ENCODE peak calls at places on chromosomes 1 and 21, in nine cellular contexts. One of them, this sample, is unnamed. For H3K4me1, the result is how much of the 10 kb centered on the place peaks cover.

GRCh38 chr1:116474921-116475849 is 95.6 kb downstream of the CD58 start:
- DNase-seq in heart left ventricle: peak
- DNase-seq in astrocyte: no peak
- DNase-seq in CD8-positive, alpha-beta T cell: no peak
- DNase-seq in stomach: peak
- DNase-seq in A549: peak
- DNase-seq in psoas muscle: peak
- DNase-seq in mucosa of descending colon: peak
- DNase-seq in GM12878: no peak
- DNase-seq in this sample: no peak

GRCh38 chr1:181562395-181562794 is 79.1 kb downstream of the CACNA1E start:
- DNase-seq in astrocyte: no peak
- DNase-seq in A549: no peak
- DNase-seq in CD8-positive, alpha-beta T cell: no peak
- DNase-seq in mucosa of descending colon: no peak
- DNase-seq in GM12878: no peak
- DNase-seq in psoas muscle: no peak
- DNase-seq in stomach: no peak
- DNase-seq in heart left ventricle: no peak
- DNase-seq in this sample: no peak

GRCh38 chr1:202505356-202505755 is 156.9 kb downstream of the PPP1R12B start:
- DNase-seq in psoas muscle: no peak
- DNase-seq in heart left ventricle: no peak
- DNase-seq in GM12878: no peak
- DNase-seq in mucosa of descending colon: no peak
- DNase-seq in CD8-positive, alpha-beta T cell: no peak
- DNase-seq in astrocyte: peak
- DNase-seq in stomach: no peak
- DNase-seq in A549: no peak
- DNase-seq in this sample: no peak

GRCh38 chr1:32627596-32628162 is 22.7 kb downstream of the ZBTB8OS start:
- DNase-seq in psoas muscle: no peak
- DNase-seq in CD8-positive, alpha-beta T cell: no peak
- DNase-seq in heart left ventricle: no peak
- DNase-seq in astrocyte: no peak
- DNase-seq in stomach: no peak
- DNase-seq in GM12878: peak
- DNase-seq in A549: no peak
- DNase-seq in mucosa of descending colon: no peak
- DNase-seq in this sample: no peak

GRCh38 chr1:234527346-234527745 is 48.4 kb upstream of the TARBP1 start:
- DNase-seq in GM12878: no peak
- DNase-seq in psoas muscle: no peak
- DNase-seq in A549: no peak
- DNase-seq in heart left ventricle: no peak
- DNase-seq in astrocyte: no peak
- DNase-seq in CD8-positive, alpha-beta T cell: no peak
- DNase-seq in mucosa of descending colon: no peak
- DNase-seq in stomach: no peak
- DNase-seq in this sample: no peak

GRCh38 chr1:234212764-234213406 is 160.4 kb upstream of the COA6 start:
- DNase-seq in mucosa of descending colon: no peak
- DNase-seq in A549: peak
- DNase-seq in CD8-positive, alpha-beta T cell: no peak
- DNase-seq in astrocyte: no peak
- DNase-seq in stomach: no peak
- DNase-seq in heart left ventricle: no peak
- DNase-seq in GM12878: peak
- DNase-seq in psoas muscle: no peak
- DNase-seq in this sample: peak

GRCh38 chr1:39977202-39977601 is 22.3 kb downstream of the MFSD2A start:
- DNase-seq in A549: no peak
- DNase-seq in GM12878: no peak
- DNase-seq in stomach: no peak
- DNase-seq in mucosa of descending colon: no peak
- DNase-seq in heart left ventricle: no peak
- DNase-seq in CD8-positive, alpha-beta T cell: no peak
- DNase-seq in psoas muscle: no peak
- DNase-seq in astrocyte: peak
- DNase-seq in this sample: peak

GRCh38 chr1:36322786-36323635 is 434 bp downstream of the EVA1B start:
- DNase-seq in mucosa of descending colon: peak
- DNase-seq in astrocyte: peak
- DNase-seq in psoas muscle: no peak
- DNase-seq in stomach: peak
- DNase-seq in A549: no peak
- DNase-seq in heart left ventricle: peak
- DNase-seq in CD8-positive, alpha-beta T cell: no peak
- DNase-seq in GM12878: no peak
- DNase-seq in this sample: no peak

GRCh38 chr1:30683699-30684098 is 39.7 kb downstream of the MATN1 start:
- DNase-seq in astrocyte: no peak
- DNase-seq in psoas muscle: peak
- DNase-seq in GM12878: no peak
- DNase-seq in mucosa of descending colon: no peak
- DNase-seq in CD8-positive, alpha-beta T cell: no peak
- DNase-seq in A549: no peak
- DNase-seq in stomach: no peak
- DNase-seq in heart left ventricle: no peak
- DNase-seq in this sample: no peak

GRCh38 chr1:30686236-30686635 is 37.1 kb downstream of the MATN1 start:
- DNase-seq in astrocyte: no peak
- DNase-seq in heart left ventricle: no peak
- DNase-seq in mucosa of descending colon: no peak
- DNase-seq in CD8-positive, alpha-beta T cell: no peak
- DNase-seq in stomach: no peak
- DNase-seq in GM12878: no peak
- DNase-seq in A549: no peak
- DNase-seq in psoas muscle: peak
- DNase-seq in this sample: no peak

GRCh38 chr1:30685796-30686165 is 37.6 kb downstream of the MATN1 start:
- DNase-seq in heart left ventricle: no peak
- DNase-seq in psoas muscle: peak
- DNase-seq in astrocyte: no peak
- DNase-seq in A549: no peak
- DNase-seq in GM12878: no peak
- DNase-seq in CD8-positive, alpha-beta T cell: no peak
- DNase-seq in mucosa of descending colon: no peak
- DNase-seq in stomach: no peak
- DNase-seq in this sample: no peak

GRCh38 chr1:30684259-30684658 is 39.1 kb downstream of the MATN1 start:
- DNase-seq in psoas muscle: peak
- DNase-seq in GM12878: no peak
- DNase-seq in stomach: no peak
- DNase-seq in A549: no peak
- DNase-seq in mucosa of descending colon: no peak
- DNase-seq in heart left ventricle: no peak
- DNase-seq in CD8-positive, alpha-beta T cell: no peak
- DNase-seq in astrocyte: no peak
- DNase-seq in this sample: no peak

GRCh38 chr1:30684881-30685795 is 38.2 kb downstream of the MATN1 start:
- DNase-seq in A549: peak
- DNase-seq in stomach: peak
- DNase-seq in psoas muscle: peak
- DNase-seq in heart left ventricle: no peak
- DNase-seq in mucosa of descending colon: peak
- DNase-seq in CD8-positive, alpha-beta T cell: no peak
- DNase-seq in astrocyte: no peak
- DNase-seq in GM12878: no peak
- DNase-seq in this sample: peak
- H3K4me1 ChIP-seq in A549: under half
- H3K4me1 ChIP-seq in stomach: under half
- H3K4me1 ChIP-seq in psoas muscle: under half
- H3K4me1 ChIP-seq in heart left ventricle: under half
- H3K4me1 ChIP-seq in mucosa of descending colon: under half
- H3K4me1 ChIP-seq in CD8-positive, alpha-beta T cell: under half
- H3K4me1 ChIP-seq in astrocyte: under half
- H3K4me1 ChIP-seq in GM12878: under half
- H3K4me1 ChIP-seq in this sample: under half

GRCh38 chr1:184416476-184416875 is 29.6 kb downstream of the C1orf21 start:
- DNase-seq in heart left ventricle: no peak
- DNase-seq in astrocyte: no peak
- DNase-seq in psoas muscle: no peak
- DNase-seq in mucosa of descending colon: no peak
- DNase-seq in stomach: no peak
- DNase-seq in A549: no peak
- DNase-seq in GM12878: no peak
- DNase-seq in CD8-positive, alpha-beta T cell: no peak
- DNase-seq in this sample: no peak
- H3K4me1 ChIP-seq in heart left ventricle: under half
- H3K4me1 ChIP-seq in astrocyte: under half
- H3K4me1 ChIP-seq in psoas muscle: half or more
- H3K4me1 ChIP-seq in mucosa of descending colon: under half
- H3K4me1 ChIP-seq in stomach: under half
- H3K4me1 ChIP-seq in A549: under half
- H3K4me1 ChIP-seq in GM12878: under half
- H3K4me1 ChIP-seq in CD8-positive, alpha-beta T cell: under half
- H3K4me1 ChIP-seq in this sample: under half

GRCh38 chr1:18949689-18950414 is 6.6 kb downstream of the IFFO2 start:
- DNase-seq in heart left ventricle: no peak
- DNase-seq in mucosa of descending colon: no peak
- DNase-seq in astrocyte: peak
- DNase-seq in A549: peak
- DNase-seq in psoas muscle: peak
- DNase-seq in stomach: no peak
- DNase-seq in GM12878: no peak
- DNase-seq in CD8-positive, alpha-beta T cell: no peak
- DNase-seq in this sample: no peak
- H3K4me1 ChIP-seq in heart left ventricle: half or more
- H3K4me1 ChIP-seq in mucosa of descending colon: under half
- H3K4me1 ChIP-seq in astrocyte: half or more
- H3K4me1 ChIP-seq in A549: half or more
- H3K4me1 ChIP-seq in psoas muscle: half or more
- H3K4me1 ChIP-seq in stomach: half or more
- H3K4me1 ChIP-seq in GM12878: half or more
- H3K4me1 ChIP-seq in CD8-positive, alpha-beta T cell: half or more
- H3K4me1 ChIP-seq in this sample: under half

GRCh38 chr1:1841575-1841991 is 49.3 kb downstream of the GNB1 start:
- DNase-seq in mucosa of descending colon: no peak
- DNase-seq in heart left ventricle: no peak
- DNase-seq in psoas muscle: no peak
- DNase-seq in A549: no peak
- DNase-seq in CD8-positive, alpha-beta T cell: no peak
- DNase-seq in stomach: no peak
- DNase-seq in astrocyte: no peak
- DNase-seq in GM12878: no peak
- DNase-seq in this sample: no peak
- H3K4me1 ChIP-seq in mucosa of descending colon: under half
- H3K4me1 ChIP-seq in heart left ventricle: half or more
- H3K4me1 ChIP-seq in psoas muscle: under half
- H3K4me1 ChIP-seq in A549: under half
- H3K4me1 ChIP-seq in CD8-positive, alpha-beta T cell: under half
- H3K4me1 ChIP-seq in stomach: half or more
- H3K4me1 ChIP-seq in astrocyte: under half
- H3K4me1 ChIP-seq in GM12878: under half
- H3K4me1 ChIP-seq in this sample: under half

GRCh38 chr21:15062566-15062965 is 2.2 kb downstream of the NRIP1 start:
- DNase-seq in heart left ventricle: no peak
- DNase-seq in psoas muscle: no peak
- DNase-seq in CD8-positive, alpha-beta T cell: no peak
- DNase-seq in astrocyte: no peak
- DNase-seq in stomach: no peak
- DNase-seq in mucosa of descending colon: no peak
- DNase-seq in GM12878: no peak
- DNase-seq in A549: peak
- DNase-seq in this sample: no peak
- H3K4me1 ChIP-seq in heart left ventricle: half or more
- H3K4me1 ChIP-seq in psoas muscle: half or more
- H3K4me1 ChIP-seq in CD8-positive, alpha-beta T cell: under half
- H3K4me1 ChIP-seq in astrocyte: under half
- H3K4me1 ChIP-seq in stomach: half or more
- H3K4me1 ChIP-seq in mucosa of descending colon: under half
- H3K4me1 ChIP-seq in GM12878: under half
- H3K4me1 ChIP-seq in A549: under half
- H3K4me1 ChIP-seq in this sample: under half

GRCh38 chr1:34670982-34671381 is 83.9 kb upstream of the GJB5 start:
- DNase-seq in CD8-positive, alpha-beta T cell: no peak
- DNase-seq in psoas muscle: no peak
- DNase-seq in GM12878: no peak
- DNase-seq in heart left ventricle: no peak
- DNase-seq in astrocyte: no peak
- DNase-seq in mucosa of descending colon: no peak
- DNase-seq in stomach: no peak
- DNase-seq in A549: no peak
- DNase-seq in this sample: no peak
- H3K4me1 ChIP-seq in CD8-positive, alpha-beta T cell: under half
- H3K4me1 ChIP-seq in psoas muscle: under half
- H3K4me1 ChIP-seq in GM12878: under half
- H3K4me1 ChIP-seq in heart left ventricle: under half
- H3K4me1 ChIP-seq in astrocyte: under half
- H3K4me1 ChIP-seq in mucosa of descending colon: under half
- H3K4me1 ChIP-seq in stomach: under half
- H3K4me1 ChIP-seq in A549: under half
- H3K4me1 ChIP-seq in this sample: under half

DNA sequence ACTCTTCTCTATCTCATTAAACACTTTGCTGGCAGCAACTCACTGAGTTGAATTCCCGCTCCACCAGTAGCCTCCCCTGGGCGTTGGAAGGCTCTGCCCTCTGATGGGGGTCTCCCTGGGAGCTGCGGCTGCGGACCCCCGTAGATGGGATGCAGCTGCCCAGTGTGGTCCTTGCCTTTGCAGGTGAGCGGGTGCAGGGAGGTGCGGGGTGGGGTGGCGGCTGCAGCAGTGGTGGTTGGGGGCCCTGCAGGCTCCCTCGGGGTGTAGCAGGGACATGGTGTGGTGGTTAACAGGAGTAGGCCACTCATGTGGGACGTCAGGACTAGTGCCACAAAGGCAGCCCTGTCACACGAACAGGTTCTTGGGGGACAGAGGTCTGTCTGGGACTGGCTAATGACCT is 42.0 kb downstream of the GALNT2 start:
- DNase-seq in stomach: no peak
- DNase-seq in A549: no peak
- DNase-seq in astrocyte: no peak
- DNase-seq in CD8-positive, alpha-beta T cell: no peak
- DNase-seq in mucosa of descending colon: no peak
- DNase-seq in GM12878: no peak
- DNase-seq in heart left ventricle: no peak
- DNase-seq in psoas muscle: peak
- DNase-seq in this sample: no peak
- H3K4me1 ChIP-seq in stomach: half or more
- H3K4me1 ChIP-seq in A549: half or more
- H3K4me1 ChIP-seq in astrocyte: half or more
- H3K4me1 ChIP-seq in CD8-positive, alpha-beta T cell: under half
- H3K4me1 ChIP-seq in mucosa of descending colon: under half
- H3K4me1 ChIP-seq in GM12878: half or more
- H3K4me1 ChIP-seq in heart left ventricle: under half
- H3K4me1 ChIP-seq in psoas muscle: half or more
- H3K4me1 ChIP-seq in this sample: under half

GRCh38 chr21:34996304-34997081 is 52.6 kb downstream of the RUNX1 start:
- DNase-seq in A549: no peak
- DNase-seq in CD8-positive, alpha-beta T cell: no peak
- DNase-seq in stomach: no peak
- DNase-seq in mucosa of descending colon: no peak
- DNase-seq in astrocyte: peak
- DNase-seq in psoas muscle: no peak
- DNase-seq in GM12878: no peak
- DNase-seq in heart left ventricle: no peak
- DNase-seq in this sample: no peak
- H3K4me1 ChIP-seq in A549: under half
- H3K4me1 ChIP-seq in CD8-positive, alpha-beta T cell: under half
- H3K4me1 ChIP-seq in stomach: under half
- H3K4me1 ChIP-seq in mucosa of descending colon: under half
- H3K4me1 ChIP-seq in astrocyte: under half
- H3K4me1 ChIP-seq in psoas muscle: under half
- H3K4me1 ChIP-seq in GM12878: under half
- H3K4me1 ChIP-seq in heart left ventricle: under half
- H3K4me1 ChIP-seq in this sample: under half